ENCODE peak calls at places on chromosomes 3 and 15, in eight cellular contexts. L is OCI-LY7, H is fibroblast of mammary gland, B is heart right ventricle, J is body of pancreas, W is fibroblast of villous mesenchyme, Z is progenitor cell of endocrine pancreas, U is IMR-90. F is an unnamed sample.

GRCh38 chr3:128554100-128554464 is 61.1 kb upstream of the GATA2 start:
- DNase-seq in L (no peak), H (peak), B (no peak), J (no peak), W (no peak), Z (no peak), U (peak), F (no peak)

GRCh38 chr15:47965297-47965696 is 155.5 kb upstream of the SLC24A5 start:
- DNase-seq in L (no peak), H (no peak), B (no peak), J (no peak), W (no peak), Z (no peak), U (no peak), F (no peak)

GRCh38 chr15:42491540-42492225 is 742 bp upstream of the ZNF106 start:
- DNase-seq in L (no peak), H (no peak), B (no peak), J (no peak), W (peak), Z (no peak), U (peak), F (no peak)

GRCh38 chr15:100131321-100132224 is 210.2 kb downstream of the ADAMTS17 start:
- DNase-seq in L (no peak), H (no peak), B (peak), J (peak), W (peak), Z (no peak), U (peak), F (peak)

GRCh38 chr3:95120921-95121320 is 1058.1 kb downstream of the NSUN3 start:
- DNase-seq in L (no peak), H (no peak), B (no peak), J (no peak), W (no peak), Z (no peak), U (no peak), F (no peak)

GRCh38 chr15:58736244-58736643 is 13.3 kb downstream of the ADAM10 start:
- DNase-seq in L (no peak), H (no peak), B (no peak), J (no peak), W (no peak), Z (no peak), U (no peak), F (no peak)

GRCh38 chr3:11784962-11785361 is 61.7 kb downstream of the TAMM41 start:
- DNase-seq in L (peak), H (no peak), B (no peak), J (no peak), W (peak), Z (no peak), U (no peak), F (no peak)

GRCh38 chr15:48702569-48703239 is 57.2 kb upstream of the FBN1 start:
- DNase-seq in L (no peak), H (no peak), B (no peak), J (no peak), W (no peak), Z (no peak), U (no peak), F (no peak)

GRCh38 chr15:74951006-74951405 is 5.6 kb downstream of the RPP25 start:
- DNase-seq in L (no peak), H (no peak), B (no peak), J (no peak), W (no peak), Z (no peak), U (no peak), F (no peak)

GRCh38 chr3:97421565-97421964 is 343.0 kb upstream of the ARL6 start:
- DNase-seq in L (no peak), H (no peak), B (no peak), J (no peak), W (no peak), Z (no peak), U (no peak), F (no peak)

GRCh38 chr15:85010472-85011209 is 29.0 kb downstream of the PDE8A start:
- DNase-seq in L (peak), H (peak), B (no peak), J (no peak), W (peak), Z (no peak), U (no peak), F (no peak)

GRCh38 chr3:62128028-62128427 is 245.3 kb downstream of the FEZF2 start:
- DNase-seq in L (no peak), H (peak), B (no peak), J (no peak), W (no peak), Z (no peak), U (no peak), F (no peak)

GRCh38 chr3:109059289-109059688 is 58.6 kb downstream of the MORC1 start:
- DNase-seq in L (peak), H (no peak), B (no peak), J (no peak), W (no peak), Z (no peak), U (no peak), F (no peak)

GRCh38 chr15:39248204-39248603 is 332.7 kb upstream of the THBS1 start:
- DNase-seq in L (no peak), H (peak), B (peak), J (peak), W (peak), Z (no peak), U (peak), F (peak)

GRCh38 chr3:98612996-98613517 is 19.6 kb upstream of the CPOX start:
- DNase-seq in L (no peak), H (no peak), B (peak), J (peak), W (peak), Z (no peak), U (no peak), F (no peak)

GRCh38 chr15:60375255-60375809 is 22.5 kb downstream of the ANXA2 start:
- DNase-seq in L (no peak), H (peak), B (no peak), J (no peak), W (no peak), Z (no peak), U (no peak), F (no peak)

GRCh38 chr3:97821413-97821809 is 400 bp upstream of the CRYBG3 start:
- DNase-seq in L (no peak), H (peak), B (peak), J (peak), W (peak), Z (peak), U (no peak), F (peak)

GRCh38 chr3:129599607-129600006 is 6.9 kb downstream of the PLXND1 start:
- DNase-seq in L (no peak), H (peak), B (no peak), J (peak), W (peak), Z (no peak), U (peak), F (peak)

GRCh38 chr3:36891651-36892268 is 53.1 kb downstream of the TRANK1 start:
- DNase-seq in L (peak), H (no peak), B (peak), J (peak), W (no peak), Z (no peak), U (no peak), F (peak)

GRCh38 chr3:112653209-112653871 is 12.4 kb upstream of the CCDC80 start:
- DNase-seq in L (no peak), H (peak), B (no peak), J (no peak), W (peak), Z (no peak), U (peak), F (no peak)

GRCh38 chr3:126304291-126304690 is 52.9 kb downstream of the KLF15 start:
- DNase-seq in L (no peak), H (no peak), B (no peak), J (no peak), W (no peak), Z (no peak), U (no peak), F (no peak)

GRCh38 chr3:53525765-53526761 is 31.7 kb downstream of the CACNA1D start:
- DNase-seq in L (no peak), H (peak), B (no peak), J (peak), W (no peak), Z (no peak), U (no peak), F (no peak)

GRCh38 chr3:146747928-146748327 is 142.8 kb upstream of the PLSCR5 start:
- DNase-seq in L (no peak), H (peak), B (no peak), J (no peak), W (peak), Z (no peak), U (peak), F (no peak)

GRCh38 chr3:4247391-4247790 is 55.8 kb upstream of the SETMAR start:
- DNase-seq in L (no peak), H (no peak), B (no peak), J (no peak), W (no peak), Z (no peak), U (no peak), F (no peak)

GRCh38 chr15:58934521-58934920 is 1.0 kb upstream of the SLTM start:
- DNase-seq in L (peak), H (no peak), B (no peak), J (no peak), W (peak), Z (no peak), U (no peak), F (no peak)

GRCh38 chr3:36733723-36734122 is 30.6 kb downstream of the DCLK3 start:
- DNase-seq in L (no peak), H (no peak), B (no peak), J (no peak), W (no peak), Z (no peak), U (no peak), F (no peak)

GRCh38 chr3:194316918-194317317 is 34.2 kb downstream of the CPN2 start:
- DNase-seq in L (no peak), H (no peak), B (no peak), J (no peak), W (no peak), Z (no peak), U (no peak), F (no peak)

GRCh38 chr15:44836094-44836493 is 99.8 kb downstream of the TRIM69 start:
- DNase-seq in L (no peak), H (no peak), B (no peak), J (no peak), W (peak), Z (no peak), U (no peak), F (no peak)

GRCh38 chr3:155753038-155753647 is 8.3 kb upstream of the PLCH1 start:
- DNase-seq in L (peak), H (peak), B (no peak), J (peak), W (peak), Z (no peak), U (peak), F (no peak)

GRCh38 chr15:40928351-40928974 is 677 bp upstream of the DLL4 start:
- DNase-seq in L (no peak), H (no peak), B (no peak), J (no peak), W (no peak), Z (no peak), U (no peak), F (no peak)

GRCh38 chr3:111073186-111073585 is 1.6 kb downstream of the NECTIN3 start:
- DNase-seq in L (no peak), H (peak), B (no peak), J (no peak), W (peak), Z (no peak), U (peak), F (no peak)

GRCh38 chr3:172705166-172705565 is 5.7 kb downstream of the NCEH1 start:
- DNase-seq in L (no peak), H (no peak), B (no peak), J (no peak), W (no peak), Z (no peak), U (no peak), F (no peak)

DNA sequence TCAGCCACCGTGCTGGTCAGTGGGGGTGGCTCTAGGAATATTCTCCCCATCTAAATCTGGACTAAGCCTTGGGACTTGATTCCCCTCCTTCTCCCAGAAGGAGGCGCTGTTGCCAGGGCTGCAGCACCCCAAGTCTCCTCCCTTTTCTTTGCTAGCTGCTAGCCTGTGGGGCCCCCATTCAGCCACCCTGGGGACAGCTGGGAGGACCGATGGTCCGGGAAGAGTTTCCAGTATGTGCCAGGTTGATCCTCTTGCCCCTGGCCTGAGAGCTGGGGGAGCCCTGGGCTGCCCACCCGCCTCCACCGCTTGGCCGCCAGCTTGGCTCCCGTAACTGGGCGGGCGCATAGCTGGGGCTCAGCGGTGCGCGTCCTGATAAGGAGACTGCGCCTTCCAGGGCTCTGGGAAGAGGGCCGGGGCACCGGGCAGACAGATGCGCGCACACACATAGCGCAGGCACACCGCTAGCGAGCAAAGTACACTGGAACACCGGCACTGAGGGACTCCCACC is 4.2 kb downstream of the SMAD6 start:
- DNase-seq in L (no peak), H (no peak), B (peak), J (peak), W (no peak), Z (no peak), U (peak), F (peak)
- TF ChIP-seq CTCF in L (peak), H (peak), B (peak), J (peak), W (peak), Z (peak), U (peak), F (peak)

GRCh38 chr3:143326983-143327382 is 207.4 kb downstream of the CHST2 start:
- DNase-seq in L (no peak), H (no peak), B (no peak), J (no peak), W (no peak), Z (no peak), U (no peak), F (no peak)

GRCh38 chr3:143329567-143330164 is 210.1 kb downstream of the CHST2 start:
- DNase-seq in L (no peak), H (peak), B (no peak), J (peak), W (peak), Z (no peak), U (no peak), F (no peak)

GRCh38 chr3:143330316-143330868 is 210.8 kb downstream of the CHST2 start:
- DNase-seq in L (no peak), H (peak), B (no peak), J (no peak), W (no peak), Z (no peak), U (no peak), F (no peak)

GRCh38 chr3:143327388-143327787 is 207.8 kb downstream of the CHST2 start:
- DNase-seq in L (no peak), H (peak), B (no peak), J (no peak), W (no peak), Z (no peak), U (no peak), F (no peak)

DNA sequence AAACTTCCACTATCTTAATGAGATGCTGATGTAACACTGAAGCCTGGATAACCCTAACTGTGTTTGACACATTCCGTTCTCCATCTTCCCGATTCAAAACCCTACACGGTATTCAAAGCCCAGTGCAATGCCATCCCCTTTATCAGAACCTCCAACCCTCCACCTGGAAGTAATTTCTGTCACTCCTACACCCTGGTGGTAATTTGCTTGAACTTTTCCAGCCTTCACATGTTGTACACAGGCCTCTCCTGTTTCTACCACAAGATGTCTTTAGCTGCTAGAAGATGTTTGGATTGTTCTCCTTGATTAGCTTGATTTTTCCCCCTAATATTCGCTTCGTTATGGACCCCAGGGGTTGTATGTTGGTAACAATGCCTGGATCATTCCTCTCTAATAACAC is 208.9 kb downstream of the CHST2 start:
- DNase-seq in L (no peak), H (no peak), B (no peak), J (no peak), W (no peak), Z (no peak), U (no peak), F (no peak)
- TF ChIP-seq CTCF in L (no peak), H (peak), B (no peak), J (no peak), W (peak), Z (no peak), U (no peak), F (no peak)

GRCh38 chr3:71586810-71587242 is 3.3 kb upstream of the FOXP1 start:
- DNase-seq in L (peak), H (no peak), B (no peak), J (no peak), W (no peak), Z (no peak), U (no peak), F (no peak)
- TF ChIP-seq CTCF in L (peak), H (no peak), B (no peak), J (no peak), W (no peak), Z (no peak), U (no peak), F (no peak)

GRCh38 chr3:136899622-136900158 is 37.7 kb downstream of the NCK1 start:
- DNase-seq in L (no peak), H (no peak), B (no peak), J (no peak), W (no peak), Z (no peak), U (peak), F (no peak)
- TF ChIP-seq CTCF in L (no peak), H (no peak), B (no peak), J (no peak), W (no peak), Z (no peak), U (no peak), F (no peak)

F was measured in left ventricle myocardium inferior.